ENCODE peak calls at places on chromosome 6, in eight cellular contexts. P, J, W, Z, N, R, H and C are unnamed samples.

GRCh38 chr6:111154981-111155380 is 67.7 kb downstream of the SLC16A10 start:
- DNase-seq in P (no peak), J (no peak), W (no peak), Z (no peak), N (peak), R (no peak), H (no peak), C (no peak)

GRCh38 chr6:90890681-90891337 is 303.9 kb upstream of the MAP3K7 start:
- DNase-seq in P (peak), J (no peak), W (no peak), Z (no peak), N (no peak), R (no peak), H (no peak), C (no peak)

GRCh38 chr6:37818536-37819176 is 871 bp upstream of the ZFAND3 start:
- DNase-seq in P (peak), J (peak), W (peak), Z (peak), N (peak), R (peak), H (peak), C (peak)

GRCh38 chr6:158737710-158738615 is 81.2 kb downstream of the EZR start:
- DNase-seq in P (no peak), J (peak), W (peak), Z (no peak), N (peak), R (peak), H (no peak), C (peak)

GRCh38 chr6:17914651-17915050 is 72.8 kb downstream of the KIF13A start:
- DNase-seq in P (no peak), J (no peak), W (no peak), Z (no peak), N (no peak), R (no peak), H (no peak), C (no peak)

GRCh38 chr6:150343434-150343833 is 25.4 kb upstream of the IYD start:
- DNase-seq in P (no peak), J (no peak), W (no peak), Z (no peak), N (peak), R (no peak), H (no peak), C (peak)

GRCh38 chr6:16600026-16600425 is 161.2 kb downstream of the ATXN1 start:
- DNase-seq in P (no peak), J (no peak), W (peak), Z (no peak), N (no peak), R (no peak), H (no peak), C (no peak)

GRCh38 chr6:147195987-147196386 is 8.2 kb upstream of the STXBP5 start:
- DNase-seq in P (no peak), J (no peak), W (no peak), Z (no peak), N (no peak), R (no peak), H (no peak), C (no peak)

GRCh38 chr6:14147891-14148290 is 30.3 kb downstream of the CD83 start:
- DNase-seq in P (no peak), J (no peak), W (no peak), Z (no peak), N (peak), R (no peak), H (no peak), C (peak)

GRCh38 chr6:47131773-47132172 is 89.6 kb upstream of the ADGRF1 start:
- DNase-seq in P (no peak), J (no peak), W (no peak), Z (no peak), N (peak), R (no peak), H (no peak), C (peak)

GRCh38 chr6:159249150-159249549 is 80.0 kb downstream of the FNDC1 start:
- DNase-seq in P (no peak), J (peak), W (no peak), Z (no peak), N (no peak), R (no peak), H (no peak), C (peak)

GRCh38 chr6:41523957-41524633 is 22.1 kb upstream of the FOXP4 start:
- DNase-seq in P (peak), J (no peak), W (no peak), Z (no peak), N (no peak), R (no peak), H (no peak), C (no peak)

GRCh38 chr6:13357551-13358075 is 29.3 kb upstream of the TBC1D7 start:
- DNase-seq in P (peak), J (peak), W (no peak), Z (peak), N (no peak), R (no peak), H (no peak), C (peak)

GRCh38 chr6:81166770-81167169 is 585.7 kb downstream of the TENT5A start:
- DNase-seq in P (no peak), J (peak), W (no peak), Z (peak), N (no peak), R (no peak), H (no peak), C (peak)

GRCh38 chr6:12356983-12357972 is 67.1 kb downstream of the EDN1 start:
- DNase-seq in P (no peak), J (no peak), W (peak), Z (peak), N (peak), R (no peak), H (no peak), C (no peak)

GRCh38 chr6:135655055-135655454 is 157.5 kb upstream of the AHI1 start:
- DNase-seq in P (no peak), J (peak), W (no peak), Z (no peak), N (no peak), R (no peak), H (no peak), C (no peak)

GRCh38 chr6:84709121-84709520 is 55.3 kb downstream of the TBX18 start:
- DNase-seq in P (no peak), J (no peak), W (no peak), Z (no peak), N (no peak), R (no peak), H (no peak), C (no peak)

GRCh38 chr6:7997311-7997710 is 66.9 kb downstream of the BLOC1S5 start:
- DNase-seq in P (no peak), J (no peak), W (no peak), Z (no peak), N (no peak), R (no peak), H (no peak), C (no peak)

GRCh38 chr6:137237413-137238170 is 18.4 kb upstream of the IFNGR1 start:
- DNase-seq in P (no peak), J (peak), W (no peak), Z (no peak), N (peak), R (no peak), H (no peak), C (peak)

GRCh38 chr6:125117818-125118217 is 35.8 kb upstream of the TPD52L1 start:
- DNase-seq in P (no peak), J (no peak), W (no peak), Z (no peak), N (peak), R (no peak), H (no peak), C (no peak)

GRCh38 chr6:99521557-99522286 is 6.5 kb upstream of the USP45 start:
- DNase-seq in P (peak), J (peak), W (no peak), Z (no peak), N (peak), R (peak), H (no peak), C (peak)

GRCh38 chr6:168499045-168499650 is 58.2 kb downstream of the SMOC2 start:
- DNase-seq in P (no peak), J (no peak), W (no peak), Z (no peak), N (no peak), R (no peak), H (no peak), C (no peak)

GRCh38 chr6:88683734-88684133 is 279.7 kb downstream of the RNGTT start:
- DNase-seq in P (no peak), J (peak), W (no peak), Z (no peak), N (peak), R (no peak), H (no peak), C (peak)

GRCh38 chr6:169326067-169326799 is 72.6 kb upstream of the THBS2 start:
- DNase-seq in P (peak), J (peak), W (peak), Z (no peak), N (peak), R (no peak), H (no peak), C (peak)

GRCh38 chr6:155033021-155033801 is 38.1 kb downstream of the TIAM2 start:
- DNase-seq in P (no peak), J (no peak), W (no peak), Z (no peak), N (peak), R (no peak), H (no peak), C (no peak)

GRCh38 chr6:165049362-165049761 is 260.0 kb downstream of the C6orf118 start:
- DNase-seq in P (peak), J (no peak), W (peak), Z (peak), N (peak), R (no peak), H (peak), C (peak)

GRCh38 chr6:133502451-133503259 is 261.5 kb downstream of the EYA4 start:
- DNase-seq in P (no peak), J (peak), W (no peak), Z (no peak), N (peak), R (no peak), H (peak), C (peak)

DNA sequence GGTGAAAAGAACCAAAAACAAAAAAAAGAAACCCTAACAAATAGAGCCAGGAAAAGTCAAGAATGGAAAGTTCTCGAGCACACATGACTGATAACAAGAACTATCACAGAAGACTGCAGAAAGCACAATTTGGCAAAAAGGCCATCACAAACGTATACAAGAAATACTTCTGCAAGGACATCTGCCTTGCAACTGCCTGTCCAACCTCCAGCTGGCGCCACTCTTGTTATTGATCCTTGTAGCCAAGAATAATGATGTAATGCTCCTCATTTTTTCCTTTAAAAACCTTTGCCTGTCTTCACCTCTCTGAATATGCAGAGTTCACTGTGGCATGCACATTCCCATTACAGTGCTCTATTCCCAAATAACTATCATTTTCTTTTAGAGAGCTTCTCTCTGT is 87.9 kb upstream of the BMP5 start:
- DNase-seq in P (peak), J (no peak), W (peak), Z (no peak), N (peak), R (no peak), H (no peak), C (peak)
- TF ChIP-seq CTCF in P (peak), J (peak), W (peak), Z (no peak), N (peak), R (no peak), H (no peak), C (peak)

GRCh38 chr6:36514554-36515456 is 32.5 kb downstream of the STK38 start:
- DNase-seq in P (no peak), J (no peak), W (no peak), Z (no peak), N (peak), R (peak), H (no peak), C (no peak)
- H3K4me3 ChIP-seq in P (no peak), J (no peak), W (no peak), Z (no peak), N (no peak), R (no peak), H (no peak), C (no peak)

DNA sequence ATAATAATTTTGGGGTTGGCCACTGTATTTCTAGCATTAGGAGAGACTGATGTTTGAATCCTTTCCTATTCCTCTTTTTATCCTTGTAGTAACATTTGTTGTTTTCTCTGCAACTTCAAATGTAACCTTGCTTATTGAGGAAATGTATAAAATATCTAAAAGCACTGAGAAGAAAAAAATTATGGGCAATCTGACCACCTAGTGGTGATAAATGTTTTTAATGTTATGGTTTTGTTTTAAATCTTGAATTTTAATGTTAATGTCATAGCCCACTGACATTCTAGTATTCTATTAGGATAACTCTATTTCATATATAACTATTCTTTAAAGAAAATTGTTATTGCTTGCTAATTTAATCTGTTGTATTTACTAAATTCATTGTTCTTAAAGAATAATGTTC is 134.4 kb downstream of the FARS2 start:
- DNase-seq in P (no peak), J (no peak), W (no peak), Z (no peak), N (no peak), R (no peak), H (no peak), C (no peak)
- TF ChIP-seq CTCF in P (no peak), J (no peak), W (no peak), Z (no peak), N (no peak), R (no peak), H (no peak), C (peak)

GRCh38 chr6:93388070-93388469 is 31.3 kb downstream of the EPHA7 start:
- DNase-seq in P (no peak), J (no peak), W (no peak), Z (no peak), N (no peak), R (no peak), H (no peak), C (no peak)
- H3K4me3 ChIP-seq in P (no peak), J (no peak), W (no peak), Z (no peak), N (no peak), R (no peak), H (no peak), C (no peak)

DNA sequence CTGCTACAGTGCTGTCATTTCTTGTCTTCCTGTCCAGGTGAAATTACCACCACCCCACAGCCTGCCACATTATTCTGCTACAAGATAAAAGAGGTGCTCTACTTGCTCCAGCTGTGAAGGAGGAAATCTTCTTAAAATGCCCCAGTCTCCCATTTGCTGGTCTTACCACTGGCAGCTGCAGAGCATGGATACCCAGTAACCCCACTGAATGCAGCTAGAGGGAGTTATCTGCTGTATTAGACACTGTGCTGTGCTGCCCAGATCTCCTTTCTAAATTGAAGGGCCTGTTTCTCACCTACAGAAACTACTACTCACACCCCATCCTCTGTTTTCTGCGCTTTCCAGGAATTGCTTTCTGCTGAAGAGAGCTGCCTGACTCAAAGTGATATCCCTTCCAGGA is 517.8 kb downstream of the PKHD1 start:
- DNase-seq in P (peak), J (no peak), W (peak), Z (peak), N (peak), R (no peak), H (no peak), C (no peak)
- TF ChIP-seq CTCF in P (peak), J (no peak), W (no peak), Z (peak), N (peak), R (no peak), H (peak), C (no peak)

GRCh38 chr6:25457519-25457918 is 178.3 kb downstream of the CARMIL1 start:
- DNase-seq in P (no peak), J (no peak), W (no peak), Z (no peak), N (no peak), R (no peak), H (no peak), C (no peak)
- H3K4me3 ChIP-seq in P (no peak), J (no peak), W (no peak), Z (no peak), N (no peak), R (no peak), H (no peak), C (no peak)

DNA sequence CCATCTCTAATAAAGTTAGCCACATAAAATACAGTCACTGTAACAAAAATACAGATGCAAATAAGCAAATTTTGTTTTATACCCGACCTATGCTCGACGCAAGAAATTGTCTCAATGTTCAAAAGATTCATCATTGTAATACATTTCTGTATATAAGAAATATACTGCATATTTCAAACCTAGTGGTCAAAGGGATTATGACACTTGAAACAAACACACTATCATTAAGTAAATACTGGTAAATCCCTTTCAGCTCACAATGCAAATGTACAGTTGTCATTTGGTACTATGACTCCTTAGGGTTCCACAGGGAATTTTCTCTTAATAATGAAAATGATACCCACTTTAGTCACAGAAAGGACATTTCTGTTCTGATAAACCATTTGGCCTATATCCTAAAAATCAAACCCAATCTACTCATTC is 2.2 kb downstream of the HIVEP2 start:
- DNase-seq in P (no peak), J (peak), W (peak), Z (peak), N (peak), R (no peak), H (no peak), C (peak)
- TF ChIP-seq CTCF in P (peak), J (peak), W (peak), Z (peak), N (peak), R (peak), H (peak), C (peak)

GRCh38 chr6:1393641-1394283 is 4.4 kb downstream of the FOXF2 start:
- DNase-seq in P (peak), J (no peak), W (no peak), Z (no peak), N (no peak), R (no peak), H (no peak), C (no peak)
- H3K4me3 ChIP-seq in P (peak), J (peak), W (no peak), Z (no peak), N (no peak), R (peak), H (no peak), C (no peak)

GRCh38 chr6:57195457-57195856 is 23.3 kb downstream of the BAG2 start:
- DNase-seq in P (no peak), J (peak), W (no peak), Z (no peak), N (no peak), R (no peak), H (no peak), C (no peak)

GRCh38 chr6:57193177-57193576 is 21.1 kb downstream of the BAG2 start:
- DNase-seq in P (no peak), J (no peak), W (no peak), Z (no peak), N (no peak), R (no peak), H (no peak), C (peak)

DNA sequence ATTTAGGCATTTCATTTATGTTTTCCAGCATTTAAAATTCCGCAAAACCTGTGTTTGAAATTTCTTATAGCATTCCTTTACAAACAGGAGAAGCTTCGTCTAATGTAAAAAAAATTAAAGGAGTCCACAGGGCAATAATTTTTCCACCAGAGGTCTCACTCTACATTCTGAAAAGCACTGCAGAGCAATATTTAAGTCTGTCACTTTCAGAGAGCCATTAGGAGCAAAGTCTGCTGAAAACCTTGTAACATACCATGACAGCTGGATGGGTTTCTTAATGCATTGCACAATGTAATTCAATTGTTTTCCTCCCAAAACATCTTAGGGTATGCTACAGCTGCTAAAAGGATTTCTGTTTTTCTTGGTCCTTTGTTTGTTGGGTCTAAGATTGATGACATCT is 18.0 kb downstream of the BAG2 start:
- DNase-seq in P (no peak), J (peak), W (peak), Z (peak), N (peak), R (no peak), H (no peak), C (peak)
- TF ChIP-seq CTCF in P (no peak), J (peak), W (no peak), Z (no peak), N (peak), R (peak), H (peak), C (peak)

GRCh38 chr6:327538-328183 is 35.4 kb downstream of the DUSP22 start:
- DNase-seq in P (no peak), J (peak), W (no peak), Z (no peak), N (no peak), R (no peak), H (no peak), C (peak)
- H3K4me3 ChIP-seq in P (no peak), J (no peak), W (no peak), Z (peak), N (no peak), R (no peak), H (no peak), C (no peak)